ENCODE peak calls at places on chromosomes 12 and 14, in nine cellular contexts. J, U, R, Y, O, F, S, K and C are unnamed samples. For H3K4me1, the result is how much of the 10 kb centered on the place peaks cover.

GRCh38 chr14:63542231-63542999 is 762 bp downstream of the PPP2R5E start:
- DNase-seq in J (no peak), U (no peak), R (peak), Y (peak), O (no peak), F (peak), S (peak), K (no peak), C (no peak)

GRCh38 chr12:115740586-115741155 is 536.8 kb downstream of the MED13L start:
- DNase-seq in J (no peak), U (no peak), R (no peak), Y (no peak), O (no peak), F (no peak), S (no peak), K (no peak), C (no peak)

GRCh38 chr14:73850940-73851339 is 691 bp upstream of the PTGR2 start:
- DNase-seq in J (no peak), U (no peak), R (no peak), Y (peak), O (peak), F (no peak), S (no peak), K (no peak), C (no peak)

GRCh38 chr12:54661048-54661447 is 12.9 kb upstream of the DCD start:
- DNase-seq in J (no peak), U (no peak), R (no peak), Y (no peak), O (no peak), F (no peak), S (no peak), K (no peak), C (no peak)

GRCh38 chr12:106883421-106883820 is 72.3 kb upstream of the TMEM263 start:
- DNase-seq in J (peak), U (peak), R (no peak), Y (no peak), O (no peak), F (no peak), S (no peak), K (peak), C (no peak)

GRCh38 chr12:27333311-27334009 is 824 bp downstream of the BMAL2 start:
- DNase-seq in J (no peak), U (no peak), R (no peak), Y (peak), O (peak), F (no peak), S (peak), K (no peak), C (no peak)

GRCh38 chr12:34275129-34275528 is 252.8 kb downstream of the ALG10 start:
- DNase-seq in J (no peak), U (no peak), R (no peak), Y (no peak), O (no peak), F (no peak), S (no peak), K (no peak), C (no peak)

GRCh38 chr12:118315821-118316220 is 56.9 kb downstream of the TAOK3 start:
- DNase-seq in J (no peak), U (no peak), R (no peak), Y (no peak), O (no peak), F (no peak), S (no peak), K (no peak), C (no peak)

GRCh38 chr12:32252199-32253073 is 145.8 kb downstream of the BICD1 start:
- DNase-seq in J (no peak), U (no peak), R (no peak), Y (no peak), O (no peak), F (no peak), S (no peak), K (no peak), C (no peak)

GRCh38 chr14:72270341-72270740 is 338.1 kb downstream of the RGS6 start:
- DNase-seq in J (no peak), U (no peak), R (no peak), Y (no peak), O (no peak), F (no peak), S (no peak), K (no peak), C (no peak)

GRCh38 chr12:50224026-50224692 is 57.0 kb upstream of the CERS5 start:
- DNase-seq in J (peak), U (no peak), R (no peak), Y (peak), O (peak), F (peak), S (no peak), K (peak), C (peak)

GRCh38 chr12:127459166-127459565 is 807.8 kb upstream of the TMEM132C start:
- DNase-seq in J (no peak), U (no peak), R (no peak), Y (peak), O (no peak), F (no peak), S (no peak), K (peak), C (no peak)

GRCh38 chr12:46830731-46831334 is 5.0 kb upstream of the SLC38A4 start:
- DNase-seq in J (no peak), U (peak), R (no peak), Y (no peak), O (no peak), F (no peak), S (no peak), K (no peak), C (no peak)

GRCh38 chr14:36520601-36521525 is 831 bp upstream of the NKX2-1 start:
- DNase-seq in J (peak), U (peak), R (peak), Y (peak), O (peak), F (no peak), S (peak), K (no peak), C (peak)

GRCh38 chr14:85766295-85766694 is 236.4 kb downstream of the FLRT2 start:
- DNase-seq in J (no peak), U (no peak), R (no peak), Y (no peak), O (no peak), F (no peak), S (no peak), K (no peak), C (no peak)

GRCh38 chr12:104665296-104665695 is 208.5 kb downstream of the CHST11 start:
- DNase-seq in J (no peak), U (no peak), R (no peak), Y (peak), O (no peak), F (no peak), S (no peak), K (no peak), C (no peak)

GRCh38 chr14:99129211-99129696 is 142.7 kb downstream of the BCL11B start:
- DNase-seq in J (no peak), U (no peak), R (no peak), Y (no peak), O (no peak), F (no peak), S (no peak), K (no peak), C (no peak)

GRCh38 chr12:121048442-121048841 is 9.4 kb upstream of the OASL start:
- DNase-seq in J (no peak), U (no peak), R (no peak), Y (no peak), O (no peak), F (no peak), S (peak), K (no peak), C (no peak)

GRCh38 chr12:76637807-76638206 is 78.2 kb upstream of the OSBPL8 start:
- DNase-seq in J (peak), U (peak), R (no peak), Y (peak), O (no peak), F (no peak), S (no peak), K (peak), C (no peak)

GRCh38 chr12:25052191-25053020 is 103.5 kb upstream of the BCAT1 start:
- DNase-seq in J (no peak), U (no peak), R (no peak), Y (no peak), O (no peak), F (peak), S (no peak), K (no peak), C (no peak)

GRCh38 chr14:97177016-97177415 is 379.8 kb downstream of the VRK1 start:
- DNase-seq in J (no peak), U (no peak), R (no peak), Y (peak), O (no peak), F (peak), S (peak), K (no peak), C (peak)

GRCh38 chr14:95364481-95365209 is 44.9 kb upstream of the CLMN start:
- DNase-seq in J (no peak), U (no peak), R (no peak), Y (no peak), O (no peak), F (no peak), S (no peak), K (no peak), C (no peak)

GRCh38 chr14:75906680-75907280 is 75.0 kb downstream of the TGFB3 start:
- DNase-seq in J (peak), U (peak), R (peak), Y (peak), O (peak), F (peak), S (peak), K (peak), C (peak)

GRCh38 chr14:69716483-69717187 is 50.3 kb upstream of the SRSF5 start:
- DNase-seq in J (peak), U (peak), R (no peak), Y (peak), O (peak), F (no peak), S (no peak), K (peak), C (no peak)

GRCh38 chr12:90331262-90331661 is 622.6 kb upstream of the ATP2B1 start:
- DNase-seq in J (no peak), U (no peak), R (no peak), Y (no peak), O (no peak), F (no peak), S (no peak), K (no peak), C (no peak)

GRCh38 chr14:98949031-98949430 is 323.0 kb downstream of the BCL11B start:
- DNase-seq in J (no peak), U (no peak), R (no peak), Y (no peak), O (no peak), F (no peak), S (no peak), K (no peak), C (no peak)

GRCh38 chr14:99971929-99972747 is 93.1 kb upstream of the EVL start:
- DNase-seq in J (peak), U (no peak), R (peak), Y (no peak), O (no peak), F (peak), S (peak), K (no peak), C (no peak)

GRCh38 chr12:110639336-110640178 is 25.6 kb downstream of the TCTN1 start:
- DNase-seq in J (peak), U (peak), R (no peak), Y (peak), O (no peak), F (no peak), S (no peak), K (peak), C (no peak)

DNA sequence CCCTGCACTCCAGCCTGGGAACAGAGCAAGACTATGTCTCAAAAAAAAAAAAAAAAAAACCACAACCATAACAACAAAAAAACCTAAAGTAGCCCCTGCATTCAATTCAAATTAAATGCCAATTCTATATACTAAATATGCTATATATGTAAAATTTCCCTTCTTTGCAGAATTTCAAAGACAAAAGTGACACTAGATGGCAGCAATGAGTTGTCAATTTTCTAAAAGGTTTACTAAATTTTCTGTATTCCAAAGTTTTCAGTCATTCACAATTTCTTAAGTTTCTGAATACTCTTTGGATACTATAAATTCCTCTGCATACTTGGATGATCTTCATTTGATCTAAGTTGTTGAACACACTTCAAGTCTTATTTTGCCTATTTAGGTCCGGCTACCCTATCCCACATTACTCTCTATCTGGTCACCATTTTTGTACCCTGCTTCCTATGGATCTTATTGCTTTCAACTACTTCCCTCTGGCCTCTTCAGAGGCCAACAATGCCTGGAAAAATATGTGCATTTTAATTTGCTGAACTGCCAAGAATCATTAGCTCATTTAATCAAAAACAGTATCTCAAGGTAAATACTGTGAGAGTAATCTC is 27.9 kb downstream of the HNRNPC start:
- DNase-seq in J (peak), U (peak), R (no peak), Y (peak), O (no peak), F (peak), S (no peak), K (no peak), C (no peak)
- H3K4me1 ChIP-seq in J (under half), U (under half), R (under half), Y (under half), O (under half), F (under half), S (under half), K (under half), C (under half)

DNA sequence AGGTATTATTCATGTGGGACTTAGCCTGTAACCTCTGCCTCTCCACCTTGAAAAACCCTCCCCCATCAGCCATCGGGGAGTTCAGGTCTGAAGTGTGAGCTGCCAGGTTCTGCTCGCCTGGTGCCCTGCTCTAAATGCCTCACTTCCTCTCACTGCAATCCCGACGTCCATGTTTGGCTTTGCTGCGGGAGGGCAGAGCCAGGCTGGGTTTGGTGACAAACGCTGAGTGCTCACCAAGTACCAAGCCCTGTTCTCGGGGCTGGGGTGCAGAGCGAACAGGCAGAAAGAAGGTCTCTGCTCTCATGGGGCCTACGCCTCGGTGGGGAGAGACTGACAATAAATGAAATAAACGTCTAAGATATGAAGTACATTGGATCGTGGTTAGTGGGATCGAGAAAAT is 2.1 kb upstream of the ADGRD1 start:
- DNase-seq in J (no peak), U (no peak), R (no peak), Y (no peak), O (no peak), F (no peak), S (no peak), K (no peak), C (no peak)
- H3K4me2 ChIP-seq in J (no peak), U (no peak), R (peak), Y (no peak), O (no peak), F (no peak), S (no peak), K (no peak), C (no peak)

DNA sequence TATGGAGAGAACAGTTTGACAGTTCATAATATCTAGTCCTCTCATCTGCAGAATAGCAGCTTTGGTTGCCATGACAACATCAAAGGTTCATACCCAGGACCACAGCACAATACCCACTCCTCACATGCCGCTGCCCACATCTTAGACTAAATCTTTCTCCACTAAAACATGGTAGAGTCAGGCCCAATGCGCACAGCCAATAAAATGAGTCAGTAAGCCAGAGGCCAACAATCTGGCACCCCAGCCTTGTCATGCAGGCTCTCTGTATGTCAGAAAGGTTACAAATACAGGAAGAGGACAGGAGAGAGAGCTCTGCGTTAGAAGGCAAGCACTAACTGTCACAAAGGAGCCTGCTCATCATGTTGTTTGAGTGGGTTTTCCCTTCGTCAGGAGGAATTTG is 70.5 kb downstream of the KCNK10 start:
- DNase-seq in J (no peak), U (no peak), R (no peak), Y (peak), O (no peak), F (no peak), S (no peak), K (no peak), C (no peak)
- H3K27ac ChIP-seq in J (no peak), U (no peak), R (no peak), Y (no peak), O (no peak), F (no peak), S (no peak), K (no peak), C (no peak)

DNA sequence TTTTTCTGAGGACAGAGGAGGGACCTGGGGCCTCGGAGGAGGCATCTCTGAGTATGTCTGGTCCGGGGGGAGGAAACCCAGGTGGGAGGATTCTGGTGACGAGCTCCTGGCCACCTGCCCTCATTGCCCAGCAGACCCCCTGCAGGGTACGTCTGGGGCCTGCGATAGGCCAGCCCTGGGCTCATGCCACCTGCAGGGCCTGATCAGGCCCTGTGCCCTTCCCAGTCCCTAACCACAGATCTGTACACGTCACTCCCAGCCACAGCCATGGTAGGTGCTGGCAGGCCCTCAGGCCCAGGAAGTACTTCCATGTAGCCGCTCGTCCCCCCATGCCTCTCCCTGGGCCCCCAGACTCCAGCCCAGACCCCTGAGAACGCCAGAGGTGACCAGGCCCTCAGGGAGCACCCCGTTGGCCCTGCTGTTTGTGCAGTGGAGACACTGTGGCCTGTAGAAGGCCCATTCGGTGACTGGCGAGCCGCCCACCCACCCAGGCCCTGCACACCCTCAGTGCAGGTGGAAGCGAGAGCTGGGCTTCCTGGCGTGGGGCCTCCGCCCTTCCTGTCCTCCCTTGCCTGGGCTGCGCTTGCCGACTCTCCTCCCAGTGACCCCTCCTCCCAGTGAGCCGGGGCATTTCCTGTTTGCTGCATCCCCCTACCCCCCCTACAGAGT is 5.7 kb downstream of the INF2 start:
- DNase-seq in J (no peak), U (no peak), R (no peak), Y (peak), O (peak), F (no peak), S (no peak), K (peak), C (no peak)
- H3K4me1 ChIP-seq in J (under half), U (under half), R (half or more), Y (under half), O (under half), F (under half), S (under half), K (half or more), C (under half)

GRCh38 chr12:12216349-12217017 is 50.4 kb downstream of the LRP6 start:
- DNase-seq in J (peak), U (no peak), R (peak), Y (no peak), O (no peak), F (no peak), S (no peak), K (no peak), C (no peak)

GRCh38 chr12:12214635-12215131 is 52.2 kb downstream of the LRP6 start:
- DNase-seq in J (peak), U (peak), R (no peak), Y (peak), O (no peak), F (peak), S (no peak), K (peak), C (no peak)

GRCh38 chr12:12219664-12220063 is 47.2 kb downstream of the LRP6 start:
- DNase-seq in J (no peak), U (no peak), R (no peak), Y (no peak), O (no peak), F (no peak), S (no peak), K (no peak), C (no peak)

GRCh38 chr12:12214201-12214600 is 52.6 kb downstream of the LRP6 start:
- DNase-seq in J (no peak), U (no peak), R (no peak), Y (no peak), O (no peak), F (no peak), S (no peak), K (no peak), C (no peak)

DNA sequence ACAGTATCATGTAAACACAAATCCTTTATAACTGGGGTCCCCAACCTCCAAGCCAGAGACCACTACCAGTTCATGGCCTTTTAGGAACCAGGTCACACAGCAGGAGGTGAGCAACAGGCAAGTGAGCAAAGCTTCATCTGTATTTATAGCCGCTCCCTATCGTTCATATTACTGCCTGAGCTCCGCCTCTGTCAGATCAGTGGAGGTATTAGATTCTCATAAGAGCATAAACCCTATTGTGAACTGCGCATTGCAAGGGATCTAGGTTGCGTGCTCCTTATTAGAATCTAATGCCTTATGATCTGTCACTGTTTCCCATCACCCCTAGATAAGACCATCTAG is 49.9 kb downstream of the LRP6 start:
- DNase-seq in J (no peak), U (no peak), R (no peak), Y (no peak), O (no peak), F (no peak), S (no peak), K (no peak), C (no peak)
- H3K4me2 ChIP-seq in J (no peak), U (no peak), R (peak), Y (no peak), O (no peak), F (no peak), S (no peak), K (no peak), C (no peak)